ENCODE peak calls at places on chromosome 18, in five cellular contexts. One of them, this sample, is unnamed.

GRCh38 chr18:56795381-56795780 is 144.2 kb downstream of the WDR7 start:
- DNase-seq in fibroblast of pulmonary artery: peak
- DNase-seq in CD8-positive, alpha-beta T cell: no peak
- DNase-seq in WERI-Rb-1: no peak
- DNase-seq in BJ: no peak
- DNase-seq in this sample: no peak

GRCh38 chr18:6355789-6356589 is 58.7 kb downstream of the L3MBTL4 start:
- DNase-seq in fibroblast of pulmonary artery: no peak
- DNase-seq in CD8-positive, alpha-beta T cell: no peak
- DNase-seq in WERI-Rb-1: no peak
- DNase-seq in BJ: no peak
- DNase-seq in this sample: no peak

GRCh38 chr18:55096261-55097026 is 137.2 kb upstream of the CCDC68 start:
- DNase-seq in fibroblast of pulmonary artery: peak
- DNase-seq in CD8-positive, alpha-beta T cell: no peak
- DNase-seq in WERI-Rb-1: peak
- DNase-seq in BJ: peak
- DNase-seq in this sample: peak

GRCh38 chr18:35344736-35345459 is 678 bp upstream of the ZNF24 start:
- DNase-seq in fibroblast of pulmonary artery: no peak
- DNase-seq in CD8-positive, alpha-beta T cell: no peak
- DNase-seq in WERI-Rb-1: no peak
- DNase-seq in BJ: no peak
- DNase-seq in this sample: no peak

GRCh38 chr18:64103979-64104378 is 44.9 kb downstream of the LINC00305 start:
- DNase-seq in fibroblast of pulmonary artery: no peak
- DNase-seq in CD8-positive, alpha-beta T cell: no peak
- DNase-seq in WERI-Rb-1: no peak
- DNase-seq in BJ: no peak
- DNase-seq in this sample: no peak

GRCh38 chr18:60421356-60422118 is 49.0 kb upstream of the MC4R start:
- DNase-seq in fibroblast of pulmonary artery: no peak
- DNase-seq in CD8-positive, alpha-beta T cell: no peak
- DNase-seq in WERI-Rb-1: no peak
- DNase-seq in BJ: no peak
- DNase-seq in this sample: no peak

GRCh38 chr18:35076556-35076955 is 35.3 kb downstream of the MAPRE2 start:
- DNase-seq in fibroblast of pulmonary artery: peak
- DNase-seq in CD8-positive, alpha-beta T cell: no peak
- DNase-seq in WERI-Rb-1: no peak
- DNase-seq in BJ: peak
- DNase-seq in this sample: no peak

GRCh38 chr18:22827741-22828140 is 105.4 kb upstream of the RBBP8 start:
- DNase-seq in fibroblast of pulmonary artery: no peak
- DNase-seq in CD8-positive, alpha-beta T cell: no peak
- DNase-seq in WERI-Rb-1: no peak
- DNase-seq in BJ: no peak
- DNase-seq in this sample: no peak

GRCh38 chr18:74510770-74511095 is 14.6 kb downstream of the CNDP2 start:
- DNase-seq in fibroblast of pulmonary artery: no peak
- DNase-seq in CD8-positive, alpha-beta T cell: no peak
- DNase-seq in WERI-Rb-1: no peak
- DNase-seq in BJ: no peak
- DNase-seq in this sample: no peak

GRCh38 chr18:59249186-59249774 is 24.0 kb downstream of the RAX start:
- DNase-seq in fibroblast of pulmonary artery: peak
- DNase-seq in CD8-positive, alpha-beta T cell: no peak
- DNase-seq in WERI-Rb-1: peak
- DNase-seq in BJ: peak
- DNase-seq in this sample: peak

GRCh38 chr18:52888014-52888413 is 548.0 kb downstream of the DCC start:
- DNase-seq in fibroblast of pulmonary artery: no peak
- DNase-seq in CD8-positive, alpha-beta T cell: no peak
- DNase-seq in WERI-Rb-1: no peak
- DNase-seq in BJ: no peak
- DNase-seq in this sample: no peak

GRCh38 chr18:78826631-78827030 is 153.0 kb upstream of the SALL3 start:
- DNase-seq in fibroblast of pulmonary artery: no peak
- DNase-seq in CD8-positive, alpha-beta T cell: no peak
- DNase-seq in WERI-Rb-1: no peak
- DNase-seq in BJ: no peak
- DNase-seq in this sample: no peak

GRCh38 chr18:61400714-61401113 is 67.5 kb downstream of the CDH20 start:
- DNase-seq in fibroblast of pulmonary artery: peak
- DNase-seq in CD8-positive, alpha-beta T cell: no peak
- DNase-seq in WERI-Rb-1: no peak
- DNase-seq in BJ: peak
- DNase-seq in this sample: no peak

GRCh38 chr18:34767601-34768027 is 57.5 kb downstream of the DTNA start:
- DNase-seq in fibroblast of pulmonary artery: peak
- DNase-seq in CD8-positive, alpha-beta T cell: no peak
- DNase-seq in WERI-Rb-1: no peak
- DNase-seq in BJ: peak
- DNase-seq in this sample: no peak

GRCh38 chr18:36295880-36296301 is 1.6 kb upstream of the FHOD3 start:
- DNase-seq in fibroblast of pulmonary artery: no peak
- DNase-seq in CD8-positive, alpha-beta T cell: no peak
- DNase-seq in WERI-Rb-1: peak
- DNase-seq in BJ: no peak
- DNase-seq in this sample: no peak

GRCh38 chr18:26415041-26415440 is 133.3 kb downstream of the KCTD1 start:
- DNase-seq in fibroblast of pulmonary artery: no peak
- DNase-seq in CD8-positive, alpha-beta T cell: no peak
- DNase-seq in WERI-Rb-1: no peak
- DNase-seq in BJ: no peak
- DNase-seq in this sample: no peak

GRCh38 chr18:63775166-63775730 is at the start of gene SERPINB7:
- DNase-seq in fibroblast of pulmonary artery: peak
- DNase-seq in CD8-positive, alpha-beta T cell: no peak
- DNase-seq in WERI-Rb-1: no peak
- DNase-seq in BJ: peak
- DNase-seq in this sample: no peak

GRCh38 chr18:37476182-37476581 is 89.4 kb downstream of the CELF4 start:
- DNase-seq in fibroblast of pulmonary artery: no peak
- DNase-seq in CD8-positive, alpha-beta T cell: no peak
- DNase-seq in WERI-Rb-1: peak
- DNase-seq in BJ: no peak
- DNase-seq in this sample: peak

GRCh38 chr18:26547302-26548143 is 830 bp downstream of the KCTD1 start:
- DNase-seq in fibroblast of pulmonary artery: peak
- DNase-seq in CD8-positive, alpha-beta T cell: peak
- DNase-seq in WERI-Rb-1: no peak
- DNase-seq in BJ: no peak
- DNase-seq in this sample: peak

GRCh38 chr18:39870586-39870985 is 2084.4 kb upstream of the PIK3C3 start:
- DNase-seq in fibroblast of pulmonary artery: no peak
- DNase-seq in CD8-positive, alpha-beta T cell: no peak
- DNase-seq in WERI-Rb-1: peak
- DNase-seq in BJ: no peak
- DNase-seq in this sample: no peak

GRCh38 chr18:53790817-53791216 is 433.7 kb downstream of the MBD2 start:
- DNase-seq in fibroblast of pulmonary artery: peak
- DNase-seq in CD8-positive, alpha-beta T cell: no peak
- DNase-seq in WERI-Rb-1: no peak
- DNase-seq in BJ: peak
- DNase-seq in this sample: no peak

GRCh38 chr18:55239764-55240163 is 280.5 kb upstream of the CCDC68 start:
- DNase-seq in fibroblast of pulmonary artery: no peak
- DNase-seq in CD8-positive, alpha-beta T cell: no peak
- DNase-seq in WERI-Rb-1: no peak
- DNase-seq in BJ: no peak
- DNase-seq in this sample: no peak

GRCh38 chr18:8987250-8987649 is 115.2 kb upstream of the NDUFV2 start:
- DNase-seq in fibroblast of pulmonary artery: peak
- DNase-seq in CD8-positive, alpha-beta T cell: no peak
- DNase-seq in WERI-Rb-1: peak
- DNase-seq in BJ: no peak
- DNase-seq in this sample: no peak

GRCh38 chr18:13892098-13892497 is 23.2 kb downstream of the MC2R start:
- DNase-seq in fibroblast of pulmonary artery: no peak
- DNase-seq in CD8-positive, alpha-beta T cell: no peak
- DNase-seq in WERI-Rb-1: no peak
- DNase-seq in BJ: no peak
- DNase-seq in this sample: no peak

GRCh38 chr18:21571763-21572162 is 28.7 kb downstream of the ESCO1 start:
- DNase-seq in fibroblast of pulmonary artery: peak
- DNase-seq in CD8-positive, alpha-beta T cell: no peak
- DNase-seq in WERI-Rb-1: no peak
- DNase-seq in BJ: no peak
- DNase-seq in this sample: no peak

GRCh38 chr18:56672391-56672790 is 21.2 kb downstream of the WDR7 start:
- DNase-seq in fibroblast of pulmonary artery: no peak
- DNase-seq in CD8-positive, alpha-beta T cell: no peak
- DNase-seq in WERI-Rb-1: no peak
- DNase-seq in BJ: no peak
- DNase-seq in this sample: peak

GRCh38 chr18:29418136-29418535 is 1241.2 kb upstream of the CDH2 start:
- DNase-seq in fibroblast of pulmonary artery: peak
- DNase-seq in CD8-positive, alpha-beta T cell: no peak
- DNase-seq in WERI-Rb-1: no peak
- DNase-seq in BJ: peak
- DNase-seq in this sample: no peak

GRCh38 chr18:68822926-68823325 is 25.0 kb downstream of the CCDC102B start:
- DNase-seq in fibroblast of pulmonary artery: no peak
- DNase-seq in CD8-positive, alpha-beta T cell: no peak
- DNase-seq in WERI-Rb-1: no peak
- DNase-seq in BJ: no peak
- DNase-seq in this sample: no peak

GRCh38 chr18:40006553-40007073 is 1948.4 kb upstream of the PIK3C3 start:
- DNase-seq in fibroblast of pulmonary artery: no peak
- DNase-seq in CD8-positive, alpha-beta T cell: no peak
- DNase-seq in WERI-Rb-1: no peak
- DNase-seq in BJ: no peak
- DNase-seq in this sample: no peak

GRCh38 chr18:50282521-50283335 is 1.4 kb upstream of the MBD1 start:
- DNase-seq in fibroblast of pulmonary artery: no peak
- DNase-seq in CD8-positive, alpha-beta T cell: no peak
- DNase-seq in WERI-Rb-1: peak
- DNase-seq in BJ: no peak
- DNase-seq in this sample: no peak

GRCh38 chr18:61833387-61833786 is 59.4 kb downstream of the RNF152 start:
- DNase-seq in fibroblast of pulmonary artery: peak
- DNase-seq in CD8-positive, alpha-beta T cell: no peak
- DNase-seq in WERI-Rb-1: no peak
- DNase-seq in BJ: peak
- DNase-seq in this sample: no peak

GRCh38 chr18:60064271-60064670 is 164.5 kb downstream of the PMAIP1 start:
- DNase-seq in fibroblast of pulmonary artery: no peak
- DNase-seq in CD8-positive, alpha-beta T cell: no peak
- DNase-seq in WERI-Rb-1: no peak
- DNase-seq in BJ: no peak
- DNase-seq in this sample: no peak

GRCh38 chr18:8890957-8891464 is 185.7 kb downstream of the MTCL1 start:
- DNase-seq in fibroblast of pulmonary artery: peak
- DNase-seq in CD8-positive, alpha-beta T cell: no peak
- DNase-seq in WERI-Rb-1: no peak
- DNase-seq in BJ: peak
- DNase-seq in this sample: no peak

GRCh38 chr18:11387880-11388279 is 221.5 kb upstream of the SLC35G4 start:
- DNase-seq in fibroblast of pulmonary artery: peak
- DNase-seq in CD8-positive, alpha-beta T cell: no peak
- DNase-seq in WERI-Rb-1: peak
- DNase-seq in BJ: no peak
- DNase-seq in this sample: no peak
- TF ChIP-seq CTCF in fibroblast of pulmonary artery: peak
- TF ChIP-seq CTCF in CD8-positive, alpha-beta T cell: no peak
- TF ChIP-seq CTCF in WERI-Rb-1: peak
- TF ChIP-seq CTCF in BJ: no peak
- TF ChIP-seq CTCF in this sample: no peak

GRCh38 chr18:14914126-14914525 is 166.2 kb downstream of the ANKRD30B start:
- DNase-seq in fibroblast of pulmonary artery: no peak
- DNase-seq in CD8-positive, alpha-beta T cell: no peak
- DNase-seq in WERI-Rb-1: no peak
- DNase-seq in BJ: no peak
- DNase-seq in this sample: no peak

GRCh38 chr18:14916851-14917250 is 168.9 kb downstream of the ANKRD30B start:
- DNase-seq in fibroblast of pulmonary artery: no peak
- DNase-seq in CD8-positive, alpha-beta T cell: no peak
- DNase-seq in WERI-Rb-1: no peak
- DNase-seq in BJ: no peak
- DNase-seq in this sample: no peak

GRCh38 chr18:14914771-14915170 is 166.8 kb downstream of the ANKRD30B start:
- DNase-seq in fibroblast of pulmonary artery: no peak
- DNase-seq in CD8-positive, alpha-beta T cell: no peak
- DNase-seq in WERI-Rb-1: no peak
- DNase-seq in BJ: no peak
- DNase-seq in this sample: no peak

GRCh38 chr18:14917311-14917710 is 169.3 kb downstream of the ANKRD30B start:
- DNase-seq in fibroblast of pulmonary artery: no peak
- DNase-seq in CD8-positive, alpha-beta T cell: no peak
- DNase-seq in WERI-Rb-1: no peak
- DNase-seq in BJ: no peak
- DNase-seq in this sample: no peak

DNA sequence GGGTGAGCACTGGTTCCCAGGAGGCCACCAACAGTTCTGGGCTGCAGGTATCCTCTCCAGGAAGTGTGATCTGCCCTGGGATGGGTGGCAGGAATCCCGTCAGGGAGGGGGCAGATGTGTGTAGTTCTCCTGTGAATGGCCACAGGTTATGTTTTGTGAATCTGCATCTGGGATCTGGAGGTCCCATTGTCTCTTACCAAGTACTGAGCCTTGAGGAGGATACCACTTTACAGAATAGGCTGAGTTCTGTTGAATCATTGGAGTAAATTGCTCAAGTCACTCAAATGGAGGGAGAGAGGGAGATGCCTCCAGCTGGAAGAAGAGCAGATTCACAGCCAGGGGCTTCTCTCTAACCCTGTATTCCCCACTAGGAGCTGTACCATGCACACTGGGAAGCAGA is 168.2 kb downstream of the ANKRD30B start:
- DNase-seq in fibroblast of pulmonary artery: no peak
- DNase-seq in CD8-positive, alpha-beta T cell: no peak
- DNase-seq in WERI-Rb-1: no peak
- DNase-seq in BJ: no peak
- DNase-seq in this sample: no peak
- TF ChIP-seq CTCF in fibroblast of pulmonary artery: no peak
- TF ChIP-seq CTCF in CD8-positive, alpha-beta T cell: no peak
- TF ChIP-seq CTCF in WERI-Rb-1: no peak
- TF ChIP-seq CTCF in BJ: no peak
- TF ChIP-seq CTCF in this sample: no peak

GRCh38 chr18:48317781-48318381 is 91.3 kb downstream of the ZBTB7C start:
- DNase-seq in fibroblast of pulmonary artery: no peak
- DNase-seq in CD8-positive, alpha-beta T cell: no peak
- DNase-seq in WERI-Rb-1: no peak
- DNase-seq in BJ: no peak
- DNase-seq in this sample: no peak
- TF ChIP-seq CTCF in fibroblast of pulmonary artery: peak
- TF ChIP-seq CTCF in CD8-positive, alpha-beta T cell: no peak
- TF ChIP-seq CTCF in WERI-Rb-1: peak
- TF ChIP-seq CTCF in BJ: no peak
- TF ChIP-seq CTCF in this sample: peak

GRCh38 chr18:44680271-44681038 is at the start of gene SETBP1:
- DNase-seq in fibroblast of pulmonary artery: peak
- DNase-seq in CD8-positive, alpha-beta T cell: peak
- DNase-seq in WERI-Rb-1: peak
- DNase-seq in BJ: no peak
- DNase-seq in this sample: peak
- TF ChIP-seq CTCF in fibroblast of pulmonary artery: no peak
- TF ChIP-seq CTCF in CD8-positive, alpha-beta T cell: no peak
- TF ChIP-seq CTCF in WERI-Rb-1: no peak
- TF ChIP-seq CTCF in BJ: no peak
- TF ChIP-seq CTCF in this sample: no peak

This sample was measured in endothelial cell.